ENCODE peak calls at places on chromosomes 4 and X, in five cellular contexts. F is endodermal cell, N is erythroblast, C is EL, Y is ACHN. R is an unnamed sample.

GRCh38 chr4:117135634-117136354 is 50.4 kb upstream of the TRAM1L1 start:
- DNase-seq in N (no peak), Y (peak), F (no peak), C (no peak), R (no peak)

GRCh38 chrX:119501511-119502148 is 33.4 kb downstream of the SLC25A5 start:
- DNase-seq in C (no peak), F (no peak), N (no peak), Y (no peak), R (no peak)

GRCh38 chr4:138392751-138393308 is 150.7 kb upstream of the SLC7A11 start:
- DNase-seq in C (no peak), Y (no peak), F (no peak), N (no peak), R (no peak)

GRCh38 chr4:110514889-110515479 is 39.0 kb downstream of the ENPEP start:
- DNase-seq in C (peak), Y (peak), N (peak), F (no peak), R (no peak)

GRCh38 chr4:101288365-101289145 is 58.8 kb downstream of the PPP3CA start:
- DNase-seq in C (no peak), Y (no peak), N (peak), F (no peak), R (no peak)

GRCh38 chr4:8644966-8645752 is 52.6 kb downstream of the CPZ start:
- DNase-seq in Y (no peak), N (no peak), C (no peak), F (peak), R (no peak)

GRCh38 chrX:10021461-10022272 is 54.5 kb downstream of the CLDN34 start:
- DNase-seq in N (no peak), F (no peak), Y (no peak), C (peak), R (no peak)

GRCh38 chr4:53605783-53606182 is 14.5 kb upstream of the LNX1 start:
- DNase-seq in C (no peak), F (no peak), Y (no peak), N (no peak), R (no peak)

GRCh38 chr4:184355111-184355604 is 119.2 kb downstream of the IRF2 start:
- DNase-seq in C (peak), Y (peak), F (peak), N (peak), R (no peak)

GRCh38 chr4:37798616-37799015 is 27.9 kb upstream of the PGM2 start:
- DNase-seq in Y (no peak), F (no peak), N (no peak), C (no peak), R (no peak)

GRCh38 chr4:28565434-28565833 is 1704.8 kb downstream of the STIM2 start:
- DNase-seq in C (no peak), F (no peak), Y (no peak), N (no peak), R (no peak)

GRCh38 chrX:45710081-45710801 is 509.6 kb upstream of the DIPK2B start:
- DNase-seq in F (no peak), C (peak), Y (peak), N (no peak), R (no peak)

GRCh38 chr4:25925486-25926201 is 11.6 kb downstream of the SMIM20 start:
- DNase-seq in C (peak), Y (peak), F (peak), N (peak), R (no peak)

GRCh38 chr4:82748176-82748575 is 50.4 kb downstream of the SCD5 start:
- DNase-seq in C (no peak), Y (no peak), F (peak), N (no peak), R (no peak)

GRCh38 chr4:46804781-46805413 is 104.1 kb downstream of the COX7B2 start:
- DNase-seq in Y (no peak), C (no peak), F (no peak), N (no peak), R (no peak)

GRCh38 chr4:147731611-147732515 is at the start of gene ARHGAP10:
- DNase-seq in Y (peak), N (peak), F (peak), C (peak), R (peak)

GRCh38 chrX:62928906-62929305 is 422.2 kb downstream of the SPIN4 start:
- DNase-seq in Y (no peak), C (no peak), N (no peak), F (no peak), R (no peak)

GRCh38 chr4:79872738-79873137 is 200.3 kb downstream of the ANTXR2 start:
- DNase-seq in F (no peak), C (no peak), N (no peak), Y (no peak), R (no peak)

GRCh38 chr4:101682946-101683345 is 107.6 kb upstream of the BANK1 start:
- DNase-seq in N (no peak), Y (no peak), F (no peak), C (no peak), R (no peak)

GRCh38 chr4:175790067-175790466 is 22.0 kb downstream of the GPM6A start:
- DNase-seq in C (no peak), Y (no peak), F (no peak), N (no peak), R (no peak)

GRCh38 chr4:21451032-21451431 is 497.5 kb downstream of the KCNIP4 start:
- DNase-seq in N (no peak), C (peak), Y (peak), F (no peak), R (no peak)

GRCh38 chr4:176622251-176622968 is 170.3 kb downstream of the VEGFC start:
- DNase-seq in Y (no peak), N (no peak), F (no peak), C (peak), R (no peak)

GRCh38 chr4:100981447-100982204 is 365.7 kb downstream of the PPP3CA start:
- DNase-seq in C (no peak), Y (no peak), F (peak), N (no peak), R (no peak)

GRCh38 chr4:109942292-109942926 is 29.7 kb downstream of the EGF start:
- DNase-seq in Y (no peak), C (no peak), N (no peak), F (no peak), R (no peak)

GRCh38 chr4:87530868-87531267 is 1.7 kb upstream of the SPARCL1 start:
- DNase-seq in Y (no peak), N (no peak), F (no peak), C (peak), R (no peak)

GRCh38 chr4:91621446-91621845 is 682.3 kb upstream of the GRID2 start:
- DNase-seq in F (no peak), Y (no peak), N (no peak), C (no peak), R (no peak)

GRCh38 chr4:136863756-136864155 is 668.5 kb downstream of the PCDH18 start:
- DNase-seq in C (peak), Y (peak), N (no peak), F (peak), R (no peak)

GRCh38 chrX:65589304-65589703 is 54.7 kb upstream of the LAS1L start:
- DNase-seq in F (no peak), Y (no peak), C (no peak), N (no peak), R (no peak)

GRCh38 chr4:168028970-168029610 is 63.2 kb upstream of the ANXA10 start:
- DNase-seq in N (no peak), C (peak), Y (no peak), F (no peak), R (no peak)

GRCh38 chr4:145912391-145912790 is 26.2 kb downstream of the ZNF827 start:
- DNase-seq in N (peak), Y (no peak), C (no peak), F (no peak), R (no peak)